ENCODE peak calls at places on chromosomes 1 and 21, in eight cellular contexts. K is stimulated activated CD8-positive, alpha-beta memory T cell treated with anti-CD3 and anti-CD28 coated beads, Interleukin-4, amount 100 ng/mL, for 48 hours; W is H9; O is NCI-H524 treated with DMSO at 0.1 percent for 48 hours; P is fibroblast of pulmonary artery; Y is mesenchymal stem cell; R is activated T-cell treated with anti-CD3 and anti-CD28 coated beads, Interleukin-2, amount 50 U/mL, for 48 hours; C is Calu3. D is an unnamed sample.

GRCh38 chr1:56551691-56552090 is 27.7 kb downstream of the PLPP3 start:
- DNase-seq in K (no peak), W (no peak), O (no peak), P (no peak), Y (no peak), R (no peak), C (no peak), D (no peak)

GRCh38 chr1:83857108-83857507 is 141.8 kb downstream of the TTLL7 start:
- DNase-seq in K (no peak), W (no peak), O (peak), P (peak), Y (peak), R (no peak), C (no peak), D (no peak)

GRCh38 chr21:44534688-44535087 is 5.3 kb downstream of the KRTAP10-1 start:
- DNase-seq in K (no peak), W (no peak), O (no peak), P (no peak), Y (no peak), R (no peak), C (no peak), D (no peak)

GRCh38 chr21:44734026-44734745 is 22.8 kb upstream of the TSPEAR start:
- DNase-seq in K (no peak), W (peak), O (no peak), P (no peak), Y (no peak), R (no peak), C (no peak), D (no peak)

GRCh38 chr1:204976666-204977065 is 66.3 kb upstream of the CNTN2 start:
- DNase-seq in K (no peak), W (no peak), O (no peak), P (no peak), Y (no peak), R (no peak), C (no peak), D (no peak)

GRCh38 chr1:183470147-183470960 is 1.9 kb upstream of the SMG7 start:
- DNase-seq in K (peak), W (peak), O (peak), P (peak), Y (peak), R (peak), C (peak), D (peak)

GRCh38 chr1:90220941-90221693 is 226.2 kb downstream of the ZNF326 start:
- DNase-seq in K (no peak), W (no peak), O (no peak), P (no peak), Y (no peak), R (no peak), C (no peak), D (no peak)

GRCh38 chr1:27602510-27603319 is 1.2 kb downstream of the AHDC1 start:
- DNase-seq in K (peak), W (no peak), O (no peak), P (no peak), Y (no peak), R (no peak), C (peak), D (no peak)

GRCh38 chr1:228460830-228461229 is 26.4 kb upstream of the RNF187 start:
- DNase-seq in K (no peak), W (no peak), O (no peak), P (no peak), Y (no peak), R (no peak), C (no peak), D (no peak)

GRCh38 chr21:44891631-44892031 is 18.1 kb upstream of the PTTG1IP start:
- DNase-seq in K (no peak), W (no peak), O (no peak), P (no peak), Y (no peak), R (no peak), C (no peak), D (no peak)